ENCODE peak calls at places on chromosomes 12 and 14, in six cellular contexts. E is suprapubic skin, U is posterior vena cava, L is stromal cell of bone marrow, T is germinal center, F is caudate nucleus. J is an unnamed sample.

GRCh38 chr14:68541128-68541896 is 251.6 kb downstream of the ZFP36L1 start:
- DNase-seq in E (peak), U (no peak), L (no peak), T (no peak), F (no peak), J (no peak)

GRCh38 chr12:119229837-119230236 is 51.1 kb downstream of the HSPB8 start:
- DNase-seq in E (no peak), U (no peak), L (peak), T (peak), F (no peak), J (no peak)

GRCh38 chr12:64352181-64352580 is 38.4 kb downstream of the C12orf56 start:
- DNase-seq in E (no peak), U (no peak), L (no peak), T (no peak), F (no peak), J (no peak)

GRCh38 chr12:14904854-14905253 is 19.2 kb upstream of the MGP start:
- DNase-seq in E (no peak), U (no peak), L (no peak), T (no peak), F (no peak), J (no peak)

GRCh38 chr12:51389302-51389999 is 1.8 kb downstream of the GALNT6 start:
- DNase-seq in E (no peak), U (peak), L (no peak), T (no peak), F (no peak), J (no peak)

GRCh38 chr14:53180272-53181221 is 27.4 kb upstream of the DDHD1 start:
- DNase-seq in E (no peak), U (no peak), L (no peak), T (no peak), F (no peak), J (no peak)

GRCh38 chr12:65894127-65894526 is 69.8 kb downstream of the HMGA2 start:
- DNase-seq in E (no peak), U (no peak), L (no peak), T (no peak), F (no peak), J (no peak)

GRCh38 chr12:64720884-64721283 is 38.3 kb downstream of the GNS start:
- DNase-seq in E (no peak), U (no peak), L (no peak), T (no peak), F (no peak), J (no peak)

GRCh38 chr12:8145754-8146415 is 10.9 kb upstream of the ZNF705A start:
- DNase-seq in E (no peak), U (peak), L (peak), T (no peak), F (peak), J (peak)

GRCh38 chr12:6074394-6074793 is 50.1 kb downstream of the VWF start:
- DNase-seq in E (no peak), U (peak), L (no peak), T (no peak), F (no peak), J (no peak)

GRCh38 chr12:99619389-99620158 is 28.0 kb upstream of the GARIN6 start:
- DNase-seq in E (no peak), U (no peak), L (no peak), T (peak), F (no peak), J (no peak)

GRCh38 chr12:16166563-16167470 is 110.7 kb downstream of the SLC15A5 start:
- DNase-seq in E (no peak), U (no peak), L (no peak), T (no peak), F (no peak), J (no peak)

GRCh38 chr14:81132492-81132891 is 88.3 kb downstream of the GTF2A1 start:
- DNase-seq in E (no peak), U (no peak), L (no peak), T (no peak), F (no peak), J (no peak)

GRCh38 chr14:63895510-63895909 is 42.7 kb downstream of the SYNE2 start:
- DNase-seq in E (no peak), U (no peak), L (no peak), T (no peak), F (no peak), J (no peak)